ENCODE peak calls at places on chromosomes 3 and 15, in nine cellular contexts. One of them, this sample, is unnamed.

GRCh38 chr3:157529751-157530150 is 26.5 kb upstream of the VEPH1 start:
- DNase-seq in AG04450: no peak
- DNase-seq in GM23248: no peak
- DNase-seq in fibroblast of pulmonary artery: no peak
- DNase-seq in cardiac fibroblast: no peak
- DNase-seq in A549: no peak
- DNase-seq in transverse colon: no peak
- DNase-seq in fibroblast of the aortic adventitia: no peak
- DNase-seq in body of pancreas: no peak
- DNase-seq in this sample: no peak

GRCh38 chr3:116018651-116019050 is 395.3 kb downstream of the GAP43 start:
- DNase-seq in A549: no peak
- DNase-seq in cardiac fibroblast: no peak
- DNase-seq in body of pancreas: no peak
- DNase-seq in fibroblast of pulmonary artery: no peak
- DNase-seq in GM23248: peak; percentile 77
- DNase-seq in fibroblast of the aortic adventitia: no peak
- DNase-seq in AG04450: no peak
- DNase-seq in transverse colon: no peak
- DNase-seq in this sample: no peak

GRCh38 chr3:29912600-29913288 is 631.9 kb downstream of the RBMS3 start:
- DNase-seq in body of pancreas: no peak
- DNase-seq in cardiac fibroblast: no peak
- DNase-seq in AG04450: no peak
- DNase-seq in fibroblast of the aortic adventitia: no peak
- DNase-seq in GM23248: no peak
- DNase-seq in A549: no peak
- DNase-seq in fibroblast of pulmonary artery: no peak
- DNase-seq in transverse colon: no peak
- DNase-seq in this sample: no peak

GRCh38 chr3:64073362-64073761 is 50.1 kb upstream of the PSMD6 start:
- DNase-seq in body of pancreas: no peak
- DNase-seq in cardiac fibroblast: no peak
- DNase-seq in A549: peak; percentile 39
- DNase-seq in fibroblast of the aortic adventitia: no peak
- DNase-seq in transverse colon: no peak
- DNase-seq in GM23248: no peak
- DNase-seq in AG04450: no peak
- DNase-seq in fibroblast of pulmonary artery: no peak
- DNase-seq in this sample: no peak

GRCh38 chr3:80771085-80771484 is 990.4 kb downstream of the GBE1 start:
- DNase-seq in GM23248: peak; percentile 82
- DNase-seq in AG04450: no peak
- DNase-seq in fibroblast of the aortic adventitia: peak; percentile 51
- DNase-seq in A549: peak; percentile 4
- DNase-seq in transverse colon: no peak
- DNase-seq in body of pancreas: no peak
- DNase-seq in cardiac fibroblast: peak; percentile 1
- DNase-seq in fibroblast of pulmonary artery: peak; percentile 63
- DNase-seq in this sample: no peak

GRCh38 chr15:50358805-50359204 is 3.8 kb upstream of the GABPB1 start:
- DNase-seq in fibroblast of the aortic adventitia: peak; percentile 32
- DNase-seq in body of pancreas: no peak
- DNase-seq in A549: peak; percentile 79
- DNase-seq in GM23248: peak; percentile 72
- DNase-seq in cardiac fibroblast: peak; percentile 64
- DNase-seq in AG04450: no peak
- DNase-seq in fibroblast of pulmonary artery: peak; percentile 59
- DNase-seq in transverse colon: peak; percentile 16
- DNase-seq in this sample: peak; percentile 55

GRCh38 chr3:171774516-171774915 is 35.8 kb downstream of the PLD1 start:
- DNase-seq in fibroblast of the aortic adventitia: no peak
- DNase-seq in cardiac fibroblast: no peak
- DNase-seq in A549: no peak
- DNase-seq in transverse colon: no peak
- DNase-seq in body of pancreas: no peak
- DNase-seq in GM23248: no peak
- DNase-seq in fibroblast of pulmonary artery: no peak
- DNase-seq in AG04450: no peak
- DNase-seq in this sample: no peak

GRCh38 chr3:42185044-42185443 is 80.9 kb downstream of the CCK start:
- DNase-seq in body of pancreas: no peak
- DNase-seq in GM23248: peak; percentile 87
- DNase-seq in fibroblast of pulmonary artery: peak; percentile 68
- DNase-seq in AG04450: peak; percentile 15
- DNase-seq in fibroblast of the aortic adventitia: peak; percentile 8
- DNase-seq in cardiac fibroblast: no peak
- DNase-seq in transverse colon: peak; percentile 26
- DNase-seq in A549: no peak
- DNase-seq in this sample: no peak

GRCh38 chr3:57110214-57110613 is 49.8 kb downstream of the SPATA12 start:
- DNase-seq in cardiac fibroblast: no peak
- DNase-seq in body of pancreas: no peak
- DNase-seq in fibroblast of pulmonary artery: no peak
- DNase-seq in A549: no peak
- DNase-seq in AG04450: no peak
- DNase-seq in transverse colon: no peak
- DNase-seq in GM23248: no peak
- DNase-seq in fibroblast of the aortic adventitia: no peak
- DNase-seq in this sample: no peak

GRCh38 chr15:64447536-64448315 is 12.7 kb upstream of the ZNF609 start:
- DNase-seq in A549: no peak
- DNase-seq in fibroblast of pulmonary artery: no peak
- DNase-seq in GM23248: no peak
- DNase-seq in cardiac fibroblast: no peak
- DNase-seq in body of pancreas: no peak
- DNase-seq in transverse colon: no peak
- DNase-seq in fibroblast of the aortic adventitia: no peak
- DNase-seq in AG04450: no peak
- DNase-seq in this sample: no peak

GRCh38 chr3:73520931-73521461 is 103.7 kb downstream of the PDZRN3 start:
- DNase-seq in fibroblast of pulmonary artery: no peak
- DNase-seq in transverse colon: peak; percentile 63
- DNase-seq in AG04450: no peak
- DNase-seq in A549: no peak
- DNase-seq in body of pancreas: no peak
- DNase-seq in GM23248: peak; percentile 69
- DNase-seq in cardiac fibroblast: no peak
- DNase-seq in fibroblast of the aortic adventitia: peak; percentile 93
- DNase-seq in this sample: no peak

DNA sequence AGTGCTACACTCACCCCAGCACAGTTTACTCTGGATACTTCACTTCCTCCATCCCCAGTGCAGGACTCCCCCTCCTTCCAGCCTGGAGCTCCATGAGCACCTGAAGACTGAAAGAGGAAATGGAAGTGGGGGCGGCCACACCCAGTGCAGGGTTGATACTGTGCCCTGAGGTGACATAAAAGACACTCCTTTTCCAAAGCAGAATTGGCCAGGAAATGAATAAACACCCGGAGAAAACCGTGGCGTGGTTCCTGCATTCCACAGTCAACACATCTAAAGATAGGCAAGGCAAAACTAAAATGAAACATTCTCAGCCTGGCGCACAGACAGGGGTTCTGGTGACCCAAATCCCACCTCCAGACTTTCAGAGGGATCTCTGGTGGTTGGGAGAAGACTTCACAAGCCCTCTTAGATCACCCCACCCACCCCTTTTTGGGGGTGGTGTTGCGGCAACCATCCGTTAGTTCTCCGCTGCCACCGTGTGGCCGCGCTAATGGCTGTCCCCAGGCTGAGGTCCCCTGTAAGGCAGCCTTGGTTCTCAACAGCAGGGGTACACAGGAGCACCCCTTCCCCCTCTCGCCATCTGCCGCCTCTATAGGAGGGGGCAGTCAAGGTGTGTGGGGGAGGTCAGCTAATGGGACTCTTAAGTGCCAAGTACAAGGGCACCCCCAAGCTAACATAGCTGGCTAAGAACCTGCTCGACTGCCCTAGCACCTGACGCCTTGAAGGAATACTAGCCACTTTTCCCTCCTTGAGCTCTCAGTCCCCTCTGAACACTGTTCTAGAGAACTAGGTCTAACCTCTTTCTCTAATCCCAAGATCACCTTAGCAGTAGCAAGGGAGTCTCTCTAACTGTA is 2.6 kb upstream of the MST1R start:
- DNase-seq in fibroblast of the aortic adventitia: peak; percentile 55
- DNase-seq in A549: peak; percentile 55
- DNase-seq in transverse colon: peak; percentile 87
- DNase-seq in cardiac fibroblast: peak; percentile 50
- DNase-seq in fibroblast of pulmonary artery: peak; percentile 49
- DNase-seq in GM23248: peak; percentile 67
- DNase-seq in body of pancreas: peak; percentile 50
- DNase-seq in AG04450: no peak
- DNase-seq in this sample: peak; percentile 90
- H3K4me3 ChIP-seq in fibroblast of the aortic adventitia: peak overlapping the region; percentile 45
- H3K4me3 ChIP-seq in A549: peak overlapping the region; percentile 24
- H3K4me3 ChIP-seq in transverse colon: peak overlapping the region; percentile 16
- H3K4me3 ChIP-seq in cardiac fibroblast: peak overlapping the region; percentile 1
- H3K4me3 ChIP-seq in fibroblast of pulmonary artery: peak overlapping the region; percentile 32
- H3K4me3 ChIP-seq in GM23248: peak overlapping the region; percentile 61
- H3K4me3 ChIP-seq in body of pancreas: no peak overlapping the region
- H3K4me3 ChIP-seq in AG04450: peak overlapping the region; percentile 8
- H3K4me3 ChIP-seq in this sample: peak overlapping the region; percentile 12

DNA sequence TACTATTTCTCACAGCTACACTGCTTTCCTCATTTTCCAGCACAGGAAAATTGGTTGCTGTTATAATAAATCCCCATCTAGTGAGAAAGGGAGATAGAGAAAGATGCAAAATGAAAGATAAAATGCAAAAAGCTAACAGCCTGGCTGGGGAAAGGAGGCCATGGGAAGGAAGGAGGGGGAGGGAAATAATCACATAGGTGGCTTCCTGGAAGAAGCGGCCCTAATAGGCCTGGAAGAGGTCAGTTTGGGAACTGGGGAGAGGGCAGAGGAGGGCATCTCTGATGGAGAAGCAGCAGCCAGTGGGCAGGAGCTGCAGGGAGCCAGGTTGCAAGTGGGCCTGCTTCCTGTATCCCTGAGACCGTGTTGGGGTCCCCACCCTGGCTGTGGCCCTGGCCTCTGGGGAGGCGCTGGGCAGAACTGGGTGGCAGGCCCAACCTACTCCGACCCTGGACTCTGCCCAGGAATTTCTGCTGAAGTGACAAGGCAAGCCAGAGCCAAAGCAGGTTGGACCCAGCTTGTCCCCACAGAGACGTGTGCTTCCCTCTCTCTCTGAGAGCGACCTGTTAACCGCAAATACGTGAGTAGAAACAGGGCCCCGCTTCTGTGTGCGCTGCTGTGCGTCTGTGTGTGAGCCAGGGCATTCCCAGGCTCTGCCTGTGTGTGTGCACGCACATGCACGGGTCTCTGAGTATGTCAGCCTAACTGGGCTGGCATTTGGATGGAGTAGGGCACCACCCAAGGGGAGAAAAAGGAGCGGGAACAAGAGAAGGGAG is 1.9 kb downstream of the SLC28A1 start:
- DNase-seq in cardiac fibroblast: no peak
- DNase-seq in AG04450: no peak
- DNase-seq in A549: no peak
- DNase-seq in fibroblast of pulmonary artery: no peak
- DNase-seq in GM23248: no peak
- DNase-seq in transverse colon: no peak
- DNase-seq in body of pancreas: no peak
- DNase-seq in fibroblast of the aortic adventitia: no peak
- DNase-seq in this sample: no peak
- H3K4me3 ChIP-seq in cardiac fibroblast: no peak overlapping the region
- H3K4me3 ChIP-seq in AG04450: no peak overlapping the region
- H3K4me3 ChIP-seq in A549: no peak overlapping the region
- H3K4me3 ChIP-seq in fibroblast of pulmonary artery: no peak overlapping the region
- H3K4me3 ChIP-seq in GM23248: no peak overlapping the region
- H3K4me3 ChIP-seq in transverse colon: no peak overlapping the region
- H3K4me3 ChIP-seq in body of pancreas: no peak overlapping the region
- H3K4me3 ChIP-seq in fibroblast of the aortic adventitia: no peak overlapping the region
- H3K4me3 ChIP-seq in this sample: no peak overlapping the region

GRCh38 chr3:58342676-58343075 is 10.0 kb downstream of the PXK start:
- DNase-seq in A549: no peak
- DNase-seq in body of pancreas: no peak
- DNase-seq in fibroblast of pulmonary artery: no peak
- DNase-seq in transverse colon: no peak
- DNase-seq in fibroblast of the aortic adventitia: no peak
- DNase-seq in AG04450: no peak
- DNase-seq in cardiac fibroblast: no peak
- DNase-seq in GM23248: no peak
- DNase-seq in this sample: no peak
- H3K4me3 ChIP-seq in A549: no peak overlapping the region
- H3K4me3 ChIP-seq in body of pancreas: no peak overlapping the region
- H3K4me3 ChIP-seq in fibroblast of pulmonary artery: no peak overlapping the region
- H3K4me3 ChIP-seq in transverse colon: no peak overlapping the region
- H3K4me3 ChIP-seq in fibroblast of the aortic adventitia: no peak overlapping the region
- H3K4me3 ChIP-seq in AG04450: no peak overlapping the region
- H3K4me3 ChIP-seq in cardiac fibroblast: no peak overlapping the region
- H3K4me3 ChIP-seq in GM23248: no peak overlapping the region
- H3K4me3 ChIP-seq in this sample: no peak overlapping the region

DNA sequence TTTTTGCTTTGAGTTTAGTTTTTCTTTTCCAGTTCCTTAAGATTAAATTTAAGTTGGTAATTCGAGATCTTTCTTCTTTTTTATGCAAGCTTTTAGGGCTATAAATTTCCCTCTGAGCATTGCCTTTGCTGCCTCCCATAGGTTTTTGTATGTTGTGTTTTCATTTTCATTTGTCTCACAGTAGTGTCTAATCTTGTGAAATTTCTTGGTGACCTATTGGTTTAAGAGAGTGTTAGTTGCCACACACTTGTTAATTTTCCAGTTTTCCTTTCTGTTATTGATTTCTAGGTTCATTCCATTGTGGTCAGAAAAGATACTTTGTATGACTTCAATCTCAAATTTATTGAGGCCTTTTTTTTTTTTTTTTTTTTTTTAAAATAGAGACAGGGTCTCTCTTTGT is 18.3 kb upstream of the IL20RB start:
- DNase-seq in fibroblast of the aortic adventitia: no peak
- DNase-seq in GM23248: no peak
- DNase-seq in transverse colon: no peak
- DNase-seq in fibroblast of pulmonary artery: no peak
- DNase-seq in body of pancreas: no peak
- DNase-seq in cardiac fibroblast: no peak
- DNase-seq in A549: no peak
- DNase-seq in AG04450: no peak
- DNase-seq in this sample: no peak
- H3K4me3 ChIP-seq in fibroblast of the aortic adventitia: no peak overlapping the region
- H3K4me3 ChIP-seq in GM23248: no peak overlapping the region
- H3K4me3 ChIP-seq in transverse colon: no peak overlapping the region
- H3K4me3 ChIP-seq in fibroblast of pulmonary artery: no peak overlapping the region
- H3K4me3 ChIP-seq in body of pancreas: no peak overlapping the region
- H3K4me3 ChIP-seq in cardiac fibroblast: no peak overlapping the region
- H3K4me3 ChIP-seq in A549: no peak overlapping the region
- H3K4me3 ChIP-seq in AG04450: no peak overlapping the region
- H3K4me3 ChIP-seq in this sample: no peak overlapping the region

GRCh38 chr3:184513276-184514150 is 48.1 kb upstream of the EPHB3 start:
- DNase-seq in fibroblast of the aortic adventitia: peak; percentile 79
- DNase-seq in GM23248: peak; percentile 87
- DNase-seq in AG04450: peak; percentile 42
- DNase-seq in fibroblast of pulmonary artery: peak; percentile 81
- DNase-seq in body of pancreas: peak; percentile 87
- DNase-seq in transverse colon: peak; percentile 87
- DNase-seq in A549: peak; percentile 55
- DNase-seq in cardiac fibroblast: peak; percentile 81
- DNase-seq in this sample: peak; percentile 96
- H3K4me3 ChIP-seq in fibroblast of the aortic adventitia: peak overlapping the region; percentile 61
- H3K4me3 ChIP-seq in GM23248: peak overlapping the region; percentile 64
- H3K4me3 ChIP-seq in AG04450: peak overlapping the region; percentile 46
- H3K4me3 ChIP-seq in fibroblast of pulmonary artery: peak overlapping the region; percentile 38
- H3K4me3 ChIP-seq in body of pancreas: no peak overlapping the region
- H3K4me3 ChIP-seq in transverse colon: peak overlapping the region; percentile 34
- H3K4me3 ChIP-seq in A549: peak overlapping the region; percentile 37
- H3K4me3 ChIP-seq in cardiac fibroblast: peak overlapping the region; percentile 32
- H3K4me3 ChIP-seq in this sample: peak overlapping the region; percentile 52

GRCh38 chr15:59918994-59919951 is 84.8 kb upstream of the FOXB1 start:
- DNase-seq in AG04450: no peak
- DNase-seq in A549: peak; percentile 47
- DNase-seq in body of pancreas: no peak
- DNase-seq in fibroblast of the aortic adventitia: peak; percentile 67
- DNase-seq in GM23248: peak; percentile 93
- DNase-seq in fibroblast of pulmonary artery: peak; percentile 64
- DNase-seq in transverse colon: no peak
- DNase-seq in cardiac fibroblast: peak; percentile 92
- DNase-seq in this sample: no peak
- H3K4me3 ChIP-seq in AG04450: no peak overlapping the region
- H3K4me3 ChIP-seq in A549: no peak overlapping the region
- H3K4me3 ChIP-seq in body of pancreas: no peak overlapping the region
- H3K4me3 ChIP-seq in fibroblast of the aortic adventitia: no peak overlapping the region
- H3K4me3 ChIP-seq in GM23248: no peak overlapping the region
- H3K4me3 ChIP-seq in fibroblast of pulmonary artery: no peak overlapping the region
- H3K4me3 ChIP-seq in transverse colon: no peak overlapping the region
- H3K4me3 ChIP-seq in cardiac fibroblast: no peak overlapping the region
- H3K4me3 ChIP-seq in this sample: no peak overlapping the region